ENCODE peak calls at places on chromosomes 6 and 20, in eight cellular contexts. B, V, S, U, L, P, T and W are unnamed samples.

GRCh38 chr6:21462519-21462852 is 131.1 kb upstream of the SOX4 start:
- DNase-seq in V (no peak), P (no peak), B (no peak), S (no peak), U (no peak), T (no peak), L (no peak), W (no peak)

GRCh38 chr20:9323622-9324021 is 190.8 kb upstream of the LAMP5 start:
- DNase-seq in P (no peak), L (no peak), S (no peak), U (no peak), V (no peak), T (no peak), B (no peak), W (no peak)

GRCh38 chr6:159833556-159833955 is 33.5 kb downstream of the PNLDC1 start:
- DNase-seq in T (peak), P (no peak), S (no peak), U (peak), L (no peak), B (no peak), V (no peak), W (peak)

GRCh38 chr6:33620158-33620583 is 951 bp upstream of the ITPR3 start:
- DNase-seq in B (no peak), U (peak), S (peak), L (peak), P (no peak), V (peak), T (peak), W (peak)

GRCh38 chr6:53095716-53096115 is 30.5 kb downstream of the FBXO9 start:
- DNase-seq in U (peak), S (no peak), L (no peak), V (peak), P (no peak), T (peak), B (no peak), W (peak)

GRCh38 chr20:49287555-49288249 is 9.8 kb upstream of the ZNFX1 start:
- DNase-seq in L (no peak), U (peak), S (no peak), V (no peak), B (no peak), T (peak), P (no peak), W (peak)

GRCh38 chr6:70413829-70414494 is 654 bp downstream of the FAM135A start:
- DNase-seq in U (no peak), V (peak), T (peak), P (no peak), S (peak), L (no peak), B (no peak), W (peak)

GRCh38 chr6:151059612-151060095 is 180.1 kb upstream of the AKAP12 start:
- DNase-seq in T (no peak), L (no peak), P (no peak), U (peak), V (no peak), B (no peak), S (no peak), W (no peak)

GRCh38 chr6:5453531-5453930 is 192.2 kb downstream of the FARS2 start:
- DNase-seq in P (no peak), B (no peak), S (no peak), L (no peak), V (peak), U (no peak), T (no peak), W (peak)

GRCh38 chr6:455006-455585 is 63.5 kb downstream of the IRF4 start:
- DNase-seq in S (peak), P (no peak), T (no peak), B (no peak), U (no peak), L (no peak), V (no peak), W (no peak)

GRCh38 chr6:153167026-153167891 is 36.2 kb upstream of the RGS17 start:
- DNase-seq in T (peak), L (no peak), U (peak), V (peak), B (no peak), P (no peak), S (no peak), W (peak)

GRCh38 chr6:110053395-110054240 is 75.5 kb downstream of the GPR6 start:
- DNase-seq in P (no peak), B (no peak), U (peak), L (peak), V (peak), S (no peak), T (peak), W (peak)

GRCh38 chr6:106510090-106510970 is 119.0 kb downstream of the RTN4IP1 start:
- DNase-seq in S (peak), B (peak), U (peak), T (peak), V (peak), P (no peak), L (peak), W (peak)